ENCODE peak calls at places on chromosomes 13 and 19, in six cellular contexts. One of them, this sample, is unnamed.

GRCh38 chr19:27828781-27829275 is 1384.1 kb downstream of the UQCRFS1 start:
- DNase-seq in lower leg skin: no peak
- DNase-seq in transverse colon: no peak
- DNase-seq in left ventricle myocardium superior: no peak
- DNase-seq in HEK293T: no peak
- DNase-seq in A549: no peak
- DNase-seq in this sample: no peak

GRCh38 chr19:2097330-2098327 is 914 bp downstream of the IZUMO4 start:
- DNase-seq in lower leg skin: no peak
- DNase-seq in transverse colon: peak; percentile 36
- DNase-seq in left ventricle myocardium superior: peak; percentile 53
- DNase-seq in HEK293T: no peak
- DNase-seq in A549: no peak
- DNase-seq in this sample: no peak

GRCh38 chr13:28753208-28753892 is 34.6 kb upstream of the SLC46A3 start:
- DNase-seq in lower leg skin: no peak
- DNase-seq in transverse colon: peak; percentile 55
- DNase-seq in left ventricle myocardium superior: peak; percentile 56
- DNase-seq in HEK293T: peak; percentile 24
- DNase-seq in A549: peak; percentile 61
- DNase-seq in this sample: no peak

GRCh38 chr13:21465710-21466160 is 6.6 kb upstream of the ZDHHC20 start:
- DNase-seq in lower leg skin: no peak
- DNase-seq in transverse colon: peak; percentile 17
- DNase-seq in left ventricle myocardium superior: no peak
- DNase-seq in HEK293T: no peak
- DNase-seq in A549: no peak
- DNase-seq in this sample: no peak

GRCh38 chr19:48249502-48250014 is 6.2 kb downstream of the CARD8 start:
- DNase-seq in lower leg skin: peak; percentile 89
- DNase-seq in transverse colon: peak; percentile 58
- DNase-seq in left ventricle myocardium superior: peak; percentile 58
- DNase-seq in HEK293T: no peak
- DNase-seq in A549: no peak
- DNase-seq in this sample: no peak

GRCh38 chr19:29622191-29623070 is 16.3 kb downstream of the POP4 start:
- DNase-seq in lower leg skin: no peak
- DNase-seq in transverse colon: peak; percentile 11
- DNase-seq in left ventricle myocardium superior: no peak
- DNase-seq in HEK293T: no peak
- DNase-seq in A549: no peak
- DNase-seq in this sample: no peak

GRCh38 chr19:15672580-15673175 is at the start of gene CYP4F12:
- DNase-seq in lower leg skin: peak; percentile 95
- DNase-seq in transverse colon: peak; percentile 96
- DNase-seq in left ventricle myocardium superior: peak; percentile 90
- DNase-seq in HEK293T: peak; percentile 15
- DNase-seq in A549: peak; percentile 36
- DNase-seq in this sample: no peak

GRCh38 chr19:42284066-42284501 is 15.0 kb downstream of the CIC start:
- DNase-seq in lower leg skin: peak; percentile 95
- DNase-seq in transverse colon: peak; percentile 89
- DNase-seq in left ventricle myocardium superior: peak; percentile 91
- DNase-seq in HEK293T: peak; percentile 87
- DNase-seq in A549: peak; percentile 87
- DNase-seq in this sample: peak; percentile 62

GRCh38 chr13:106496072-106496997 is 39.1 kb downstream of the EFNB2 start:
- DNase-seq in lower leg skin: no peak
- DNase-seq in transverse colon: no peak
- DNase-seq in left ventricle myocardium superior: no peak
- DNase-seq in HEK293T: no peak
- DNase-seq in A549: no peak
- DNase-seq in this sample: no peak

GRCh38 chr13:107864543-107865460 is 350.5 kb downstream of the LIG4 start:
- DNase-seq in lower leg skin: no peak
- DNase-seq in transverse colon: no peak
- DNase-seq in left ventricle myocardium superior: no peak
- DNase-seq in HEK293T: no peak
- DNase-seq in A549: no peak
- DNase-seq in this sample: peak; percentile 65

GRCh38 chr19:55365245-55365644 is 2.2 kb upstream of the GARIN5B start:
- DNase-seq in lower leg skin: no peak
- DNase-seq in transverse colon: no peak
- DNase-seq in left ventricle myocardium superior: no peak
- DNase-seq in HEK293T: no peak
- DNase-seq in A549: no peak
- DNase-seq in this sample: no peak

GRCh38 chr19:17105548-17105947 is 30.0 kb downstream of the MYO9B start:
- DNase-seq in lower leg skin: no peak
- DNase-seq in transverse colon: no peak
- DNase-seq in left ventricle myocardium superior: no peak
- DNase-seq in HEK293T: no peak
- DNase-seq in A549: no peak
- DNase-seq in this sample: no peak

GRCh38 chr13:27200413-27201066 is 28.9 kb upstream of the USP12 start:
- DNase-seq in lower leg skin: no peak
- DNase-seq in transverse colon: no peak
- DNase-seq in left ventricle myocardium superior: no peak
- DNase-seq in HEK293T: no peak
- DNase-seq in A549: no peak
- DNase-seq in this sample: no peak

GRCh38 chr19:30431591-30431990 is 59.4 kb downstream of the ZNF536 start:
- DNase-seq in lower leg skin: no peak
- DNase-seq in transverse colon: no peak
- DNase-seq in left ventricle myocardium superior: no peak
- DNase-seq in HEK293T: no peak
- DNase-seq in A549: no peak
- DNase-seq in this sample: no peak

GRCh38 chr13:45198924-45199323 is 1.9 kb downstream of the KCTD4 start:
- DNase-seq in lower leg skin: no peak
- DNase-seq in transverse colon: no peak
- DNase-seq in left ventricle myocardium superior: no peak
- DNase-seq in HEK293T: no peak
- DNase-seq in A549: no peak
- DNase-seq in this sample: no peak

GRCh38 chr19:40237791-40238190 is 11.3 kb upstream of the CCNP start:
- DNase-seq in lower leg skin: no peak
- DNase-seq in transverse colon: no peak
- DNase-seq in left ventricle myocardium superior: no peak
- DNase-seq in HEK293T: no peak
- DNase-seq in A549: no peak
- DNase-seq in this sample: no peak

GRCh38 chr13:49314344-49314882 is 66.7 kb downstream of the CDADC1 start:
- DNase-seq in lower leg skin: no peak
- DNase-seq in transverse colon: no peak
- DNase-seq in left ventricle myocardium superior: no peak
- DNase-seq in HEK293T: no peak
- DNase-seq in A549: no peak
- DNase-seq in this sample: no peak

GRCh38 chr13:40352807-40353562 is 313.5 kb downstream of the FOXO1 start:
- DNase-seq in lower leg skin: no peak
- DNase-seq in transverse colon: no peak
- DNase-seq in left ventricle myocardium superior: peak; percentile 40
- DNase-seq in HEK293T: no peak
- DNase-seq in A549: no peak
- DNase-seq in this sample: no peak

GRCh38 chr19:23996549-23996948 is 81.9 kb downstream of the ZNF726 start:
- DNase-seq in lower leg skin: no peak
- DNase-seq in transverse colon: no peak
- DNase-seq in left ventricle myocardium superior: no peak
- DNase-seq in HEK293T: peak; percentile 42
- DNase-seq in A549: peak; percentile 35
- DNase-seq in this sample: peak; percentile 11

GRCh38 chr13:32428581-32429072 is 697 bp upstream of the N4BP2L1 start:
- DNase-seq in lower leg skin: no peak
- DNase-seq in transverse colon: no peak
- DNase-seq in left ventricle myocardium superior: no peak
- DNase-seq in HEK293T: no peak
- DNase-seq in A549: no peak
- DNase-seq in this sample: no peak

GRCh38 chr13:113917096-113917495 is 53.2 kb upstream of the GAS6 start:
- DNase-seq in lower leg skin: peak; percentile 71
- DNase-seq in transverse colon: no peak
- DNase-seq in left ventricle myocardium superior: no peak
- DNase-seq in HEK293T: no peak
- DNase-seq in A549: no peak
- DNase-seq in this sample: no peak

GRCh38 chr13:26476111-26476743 is 81.3 kb upstream of the WASF3 start:
- DNase-seq in lower leg skin: no peak
- DNase-seq in transverse colon: no peak
- DNase-seq in left ventricle myocardium superior: peak; percentile 74
- DNase-seq in HEK293T: no peak
- DNase-seq in A549: no peak
- DNase-seq in this sample: no peak

GRCh38 chr13:60267498-60268202 is 103.9 kb upstream of the DIAPH3 start:
- DNase-seq in lower leg skin: no peak
- DNase-seq in transverse colon: peak; percentile 13
- DNase-seq in left ventricle myocardium superior: no peak
- DNase-seq in HEK293T: no peak
- DNase-seq in A549: no peak
- DNase-seq in this sample: no peak

GRCh38 chr13:43994999-43995859 is 115.5 kb downstream of the LACC1 start:
- DNase-seq in lower leg skin: no peak
- DNase-seq in transverse colon: no peak
- DNase-seq in left ventricle myocardium superior: no peak
- DNase-seq in HEK293T: no peak
- DNase-seq in A549: no peak
- DNase-seq in this sample: no peak

GRCh38 chr19:47719047-47719885 is 6.0 kb downstream of the EHD2 start:
- DNase-seq in lower leg skin: peak; percentile 97
- DNase-seq in transverse colon: peak; percentile 80
- DNase-seq in left ventricle myocardium superior: peak; percentile 92
- DNase-seq in HEK293T: no peak
- DNase-seq in A549: peak; percentile 79
- DNase-seq in this sample: peak; percentile 78

GRCh38 chr19:19691683-19692082 is 23.0 kb downstream of the ZNF101 start:
- DNase-seq in lower leg skin: no peak
- DNase-seq in transverse colon: no peak
- DNase-seq in left ventricle myocardium superior: no peak
- DNase-seq in HEK293T: no peak
- DNase-seq in A549: no peak
- DNase-seq in this sample: no peak

GRCh38 chr13:106008540-106008939 is 526.9 kb downstream of the EFNB2 start:
- DNase-seq in lower leg skin: no peak
- DNase-seq in transverse colon: no peak
- DNase-seq in left ventricle myocardium superior: no peak
- DNase-seq in HEK293T: no peak
- DNase-seq in A549: no peak
- DNase-seq in this sample: no peak

GRCh38 chr13:90683711-90684131 is 663.8 kb upstream of the MIR17HG start:
- DNase-seq in lower leg skin: no peak
- DNase-seq in transverse colon: no peak
- DNase-seq in left ventricle myocardium superior: no peak
- DNase-seq in HEK293T: no peak
- DNase-seq in A549: no peak
- DNase-seq in this sample: no peak

GRCh38 chr13:42864952-42865634 is 83.7 kb downstream of the FAM216B start:
- DNase-seq in lower leg skin: no peak
- DNase-seq in transverse colon: no peak
- DNase-seq in left ventricle myocardium superior: peak; percentile 39
- DNase-seq in HEK293T: no peak
- DNase-seq in A549: no peak
- DNase-seq in this sample: no peak

GRCh38 chr19:19297759-19298158 is 22.6 kb downstream of the SUGP1 start:
- DNase-seq in lower leg skin: no peak
- DNase-seq in transverse colon: no peak
- DNase-seq in left ventricle myocardium superior: no peak
- DNase-seq in HEK293T: peak; percentile 5
- DNase-seq in A549: no peak
- DNase-seq in this sample: no peak

GRCh38 chr13:41900918-41901317 is 60.0 kb downstream of the VWA8 start:
- DNase-seq in lower leg skin: no peak
- DNase-seq in transverse colon: no peak
- DNase-seq in left ventricle myocardium superior: no peak
- DNase-seq in HEK293T: no peak
- DNase-seq in A549: no peak
- DNase-seq in this sample: no peak

GRCh38 chr13:110127986-110128511 is 178.9 kb downstream of the COL4A1 start:
- DNase-seq in lower leg skin: no peak
- DNase-seq in transverse colon: no peak
- DNase-seq in left ventricle myocardium superior: no peak
- DNase-seq in HEK293T: no peak
- DNase-seq in A549: no peak
- DNase-seq in this sample: no peak

GRCh38 chr13:44191504-44192171 is 182.0 kb upstream of the SERP2 start:
- DNase-seq in lower leg skin: peak; percentile 86
- DNase-seq in transverse colon: peak; percentile 42
- DNase-seq in left ventricle myocardium superior: no peak
- DNase-seq in HEK293T: peak; percentile 82
- DNase-seq in A549: no peak
- DNase-seq in this sample: peak; percentile 73

GRCh38 chr13:67341406-67341805 is 111.3 kb upstream of the PCDH9 start:
- DNase-seq in lower leg skin: no peak
- DNase-seq in transverse colon: no peak
- DNase-seq in left ventricle myocardium superior: no peak
- DNase-seq in HEK293T: no peak
- DNase-seq in A549: no peak
- DNase-seq in this sample: no peak

GRCh38 chr19:18972851-18973250 is 31.8 kb upstream of the HOMER3 start:
- DNase-seq in lower leg skin: no peak
- DNase-seq in transverse colon: no peak
- DNase-seq in left ventricle myocardium superior: no peak
- DNase-seq in HEK293T: no peak
- DNase-seq in A549: no peak
- DNase-seq in this sample: no peak

GRCh38 chr13:83325454-83325853 is 556.8 kb downstream of the SLITRK1 start:
- DNase-seq in lower leg skin: no peak
- DNase-seq in transverse colon: no peak
- DNase-seq in left ventricle myocardium superior: no peak
- DNase-seq in HEK293T: no peak
- DNase-seq in A549: no peak
- DNase-seq in this sample: no peak

GRCh38 chr19:46840157-46840942 is 10.3 kb downstream of the AP2S1 start:
- DNase-seq in lower leg skin: no peak
- DNase-seq in transverse colon: peak; percentile 51
- DNase-seq in left ventricle myocardium superior: peak; percentile 68
- DNase-seq in HEK293T: peak; percentile 69
- DNase-seq in A549: no peak
- DNase-seq in this sample: peak; percentile 75